ENCODE peak calls at places on chromosomes 13 and 19, in seven cellular contexts. One of them, this sample, is unnamed.

GRCh38 chr19:19805480-19805879 is 16.1 kb downstream of the ZNF506 start:
- DNase-seq in mesothelial cell of epicardium: no peak
- DNase-seq in brain microvascular endothelial cell: no peak
- DNase-seq in nephron progenitor cell: no peak
- DNase-seq in thoracic aorta: no peak
- DNase-seq in adrenal gland: no peak
- DNase-seq in GM06990: no peak
- DNase-seq in this sample: no peak

GRCh38 chr19:55552620-55553019 is 7.3 kb upstream of the SBK3 start:
- DNase-seq in mesothelial cell of epicardium: no peak
- DNase-seq in brain microvascular endothelial cell: peak; percentile 85
- DNase-seq in nephron progenitor cell: no peak
- DNase-seq in thoracic aorta: no peak
- DNase-seq in adrenal gland: no peak
- DNase-seq in GM06990: no peak
- DNase-seq in this sample: no peak

GRCh38 chr13:24228852-24229458 is 68.4 kb downstream of the SPATA13 start:
- DNase-seq in mesothelial cell of epicardium: no peak
- DNase-seq in brain microvascular endothelial cell: peak; percentile 60
- DNase-seq in nephron progenitor cell: peak; percentile 39
- DNase-seq in thoracic aorta: no peak
- DNase-seq in adrenal gland: peak; percentile 62
- DNase-seq in GM06990: no peak
- DNase-seq in this sample: no peak

GRCh38 chr13:29861694-29862110 is 11.3 kb upstream of the UBL3 start:
- DNase-seq in mesothelial cell of epicardium: no peak
- DNase-seq in brain microvascular endothelial cell: peak; percentile 85
- DNase-seq in nephron progenitor cell: no peak
- DNase-seq in thoracic aorta: no peak
- DNase-seq in adrenal gland: no peak
- DNase-seq in GM06990: no peak
- DNase-seq in this sample: no peak

GRCh38 chr19:17337675-17338439 is 504 bp downstream of the GTPBP3 start:
- DNase-seq in mesothelial cell of epicardium: no peak
- DNase-seq in brain microvascular endothelial cell: no peak
- DNase-seq in nephron progenitor cell: peak; percentile 53
- DNase-seq in thoracic aorta: no peak
- DNase-seq in adrenal gland: peak; percentile 46
- DNase-seq in GM06990: peak; percentile 77
- DNase-seq in this sample: no peak

GRCh38 chr19:2770055-2771013 is 12.7 kb downstream of the SGTA start:
- DNase-seq in mesothelial cell of epicardium: no peak
- DNase-seq in brain microvascular endothelial cell: no peak
- DNase-seq in nephron progenitor cell: no peak
- DNase-seq in thoracic aorta: no peak
- DNase-seq in adrenal gland: peak; percentile 56
- DNase-seq in GM06990: no peak
- DNase-seq in this sample: no peak

GRCh38 chr19:56566904-56567273 is 379 bp upstream of the ZNF470 start:
- DNase-seq in mesothelial cell of epicardium: peak; percentile 23
- DNase-seq in brain microvascular endothelial cell: peak; percentile 43
- DNase-seq in nephron progenitor cell: peak; percentile 63
- DNase-seq in thoracic aorta: peak; percentile 4
- DNase-seq in adrenal gland: peak; percentile 58
- DNase-seq in GM06990: no peak
- DNase-seq in this sample: peak; percentile 19

GRCh38 chr13:113947321-113948033 is 26.4 kb downstream of the C13orf46 start:
- DNase-seq in mesothelial cell of epicardium: no peak
- DNase-seq in brain microvascular endothelial cell: peak; percentile 40
- DNase-seq in nephron progenitor cell: no peak
- DNase-seq in thoracic aorta: peak; percentile 4
- DNase-seq in adrenal gland: peak; percentile 59
- DNase-seq in GM06990: no peak
- DNase-seq in this sample: no peak

GRCh38 chr13:25686831-25687495 is 315.2 kb downstream of the ATP8A2 start:
- DNase-seq in mesothelial cell of epicardium: no peak
- DNase-seq in brain microvascular endothelial cell: no peak
- DNase-seq in nephron progenitor cell: no peak
- DNase-seq in thoracic aorta: no peak
- DNase-seq in adrenal gland: no peak
- DNase-seq in GM06990: no peak
- DNase-seq in this sample: no peak

GRCh38 chr13:25659091-25659502 is 287.3 kb downstream of the ATP8A2 start:
- DNase-seq in mesothelial cell of epicardium: no peak
- DNase-seq in brain microvascular endothelial cell: no peak
- DNase-seq in nephron progenitor cell: no peak
- DNase-seq in thoracic aorta: no peak
- DNase-seq in adrenal gland: no peak
- DNase-seq in GM06990: no peak
- DNase-seq in this sample: no peak

GRCh38 chr13:30923423-30923822 is 9.0 kb upstream of the TEX26 start:
- DNase-seq in mesothelial cell of epicardium: no peak
- DNase-seq in brain microvascular endothelial cell: no peak
- DNase-seq in nephron progenitor cell: no peak
- DNase-seq in thoracic aorta: no peak
- DNase-seq in adrenal gland: no peak
- DNase-seq in GM06990: no peak
- DNase-seq in this sample: no peak

GRCh38 chr13:40336228-40337221 is 329.9 kb downstream of the FOXO1 start:
- DNase-seq in mesothelial cell of epicardium: no peak
- DNase-seq in brain microvascular endothelial cell: no peak
- DNase-seq in nephron progenitor cell: no peak
- DNase-seq in thoracic aorta: no peak
- DNase-seq in adrenal gland: no peak
- DNase-seq in GM06990: no peak
- DNase-seq in this sample: no peak

GRCh38 chr19:10915511-10916091 is 12.8 kb downstream of the YIPF2 start:
- DNase-seq in mesothelial cell of epicardium: no peak
- DNase-seq in brain microvascular endothelial cell: peak; percentile 32
- DNase-seq in nephron progenitor cell: no peak
- DNase-seq in thoracic aorta: no peak
- DNase-seq in adrenal gland: peak; percentile 76
- DNase-seq in GM06990: no peak
- DNase-seq in this sample: peak; percentile 72
- TF ChIP-seq CTCF in mesothelial cell of epicardium: no peak
- TF ChIP-seq CTCF in brain microvascular endothelial cell: peak; percentile 47
- TF ChIP-seq CTCF in nephron progenitor cell: no peak
- TF ChIP-seq CTCF in thoracic aorta: no peak
- TF ChIP-seq CTCF in adrenal gland: no peak
- TF ChIP-seq CTCF in GM06990: no peak
- TF ChIP-seq CTCF in this sample: no peak

DNA sequence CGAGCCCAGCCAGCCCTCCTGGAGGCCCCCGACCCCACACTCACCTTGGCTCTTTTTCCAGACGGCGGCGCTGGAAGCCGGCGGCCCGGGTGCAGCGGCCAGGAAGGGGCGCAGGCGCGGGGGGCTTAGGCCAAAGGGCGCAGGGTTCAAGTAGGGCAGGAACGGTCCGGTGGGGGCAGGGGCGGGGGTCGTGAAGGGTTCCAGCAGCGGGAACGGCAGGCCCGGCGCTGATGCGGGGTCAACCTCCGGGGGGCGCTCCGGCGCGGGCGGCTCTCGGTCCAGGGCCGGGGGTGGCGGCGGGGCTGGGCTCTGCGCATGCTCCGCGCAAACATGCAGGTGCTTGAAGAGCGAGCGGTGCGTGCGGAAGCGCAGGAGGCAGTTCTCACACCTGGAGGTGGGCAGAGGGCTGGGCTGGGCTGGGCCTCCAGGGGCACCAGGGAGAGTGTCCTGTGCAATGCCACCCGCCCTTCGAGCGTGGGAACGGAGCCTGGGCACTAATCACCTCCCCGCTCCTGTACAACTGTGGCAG is 2.3 kb downstream of the ZNF414 start:
- DNase-seq in mesothelial cell of epicardium: no peak
- DNase-seq in brain microvascular endothelial cell: no peak
- DNase-seq in nephron progenitor cell: no peak
- DNase-seq in thoracic aorta: no peak
- DNase-seq in adrenal gland: no peak
- DNase-seq in GM06990: no peak
- DNase-seq in this sample: no peak
- TF ChIP-seq CTCF in mesothelial cell of epicardium: peak; percentile 17
- TF ChIP-seq CTCF in brain microvascular endothelial cell: no peak
- TF ChIP-seq CTCF in nephron progenitor cell: no peak
- TF ChIP-seq CTCF in thoracic aorta: no peak
- TF ChIP-seq CTCF in adrenal gland: no peak
- TF ChIP-seq CTCF in GM06990: no peak
- TF ChIP-seq CTCF in this sample: no peak

GRCh38 chr19:35479278-35479677 is 11.0 kb downstream of the KRTDAP start:
- DNase-seq in mesothelial cell of epicardium: no peak
- DNase-seq in brain microvascular endothelial cell: no peak
- DNase-seq in nephron progenitor cell: no peak
- DNase-seq in thoracic aorta: no peak
- DNase-seq in adrenal gland: no peak
- DNase-seq in GM06990: no peak
- DNase-seq in this sample: no peak
- TF ChIP-seq CTCF in mesothelial cell of epicardium: no peak
- TF ChIP-seq CTCF in brain microvascular endothelial cell: no peak
- TF ChIP-seq CTCF in nephron progenitor cell: no peak
- TF ChIP-seq CTCF in thoracic aorta: no peak
- TF ChIP-seq CTCF in adrenal gland: no peak
- TF ChIP-seq CTCF in GM06990: no peak
- TF ChIP-seq CTCF in this sample: no peak

DNA sequence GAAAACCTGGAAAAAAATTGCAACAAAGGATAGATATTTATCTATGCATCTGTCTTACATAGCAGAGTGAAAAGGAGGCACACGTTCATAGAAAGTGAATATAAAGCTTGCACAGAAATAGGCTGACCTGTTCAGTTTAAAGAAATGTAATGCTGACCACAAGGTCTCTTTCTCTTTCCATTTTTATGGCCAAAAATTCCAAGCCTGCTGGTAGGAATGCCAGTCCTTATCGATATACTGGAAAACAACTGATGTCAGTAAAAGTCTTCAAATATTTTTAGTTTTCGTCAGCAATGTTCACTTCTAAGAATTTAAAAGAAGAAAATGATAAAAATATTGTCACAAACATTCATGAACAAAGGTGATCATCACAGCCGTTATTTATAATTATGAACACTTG is 59.0 kb upstream of the MCF2L start:
- DNase-seq in mesothelial cell of epicardium: no peak
- DNase-seq in brain microvascular endothelial cell: no peak
- DNase-seq in nephron progenitor cell: no peak
- DNase-seq in thoracic aorta: no peak
- DNase-seq in adrenal gland: no peak
- DNase-seq in GM06990: no peak
- DNase-seq in this sample: no peak
- TF ChIP-seq CTCF in mesothelial cell of epicardium: no peak
- TF ChIP-seq CTCF in brain microvascular endothelial cell: no peak
- TF ChIP-seq CTCF in nephron progenitor cell: no peak
- TF ChIP-seq CTCF in thoracic aorta: no peak
- TF ChIP-seq CTCF in adrenal gland: no peak
- TF ChIP-seq CTCF in GM06990: no peak
- TF ChIP-seq CTCF in this sample: no peak

GRCh38 chr13:33348366-33348765 is 62.8 kb upstream of the STARD13 start:
- DNase-seq in mesothelial cell of epicardium: no peak
- DNase-seq in brain microvascular endothelial cell: no peak
- DNase-seq in nephron progenitor cell: no peak
- DNase-seq in thoracic aorta: no peak
- DNase-seq in adrenal gland: no peak
- DNase-seq in GM06990: no peak
- DNase-seq in this sample: no peak

GRCh38 chr13:33349314-33349995 is 63.9 kb upstream of the STARD13 start:
- DNase-seq in mesothelial cell of epicardium: no peak
- DNase-seq in brain microvascular endothelial cell: peak; percentile 5
- DNase-seq in nephron progenitor cell: peak; percentile 6
- DNase-seq in thoracic aorta: no peak
- DNase-seq in adrenal gland: peak; percentile 33
- DNase-seq in GM06990: no peak
- DNase-seq in this sample: peak; percentile 18

GRCh38 chr13:33351324-33351723 is 65.8 kb upstream of the STARD13 start:
- DNase-seq in mesothelial cell of epicardium: no peak
- DNase-seq in brain microvascular endothelial cell: peak; percentile 62
- DNase-seq in nephron progenitor cell: no peak
- DNase-seq in thoracic aorta: no peak
- DNase-seq in adrenal gland: no peak
- DNase-seq in GM06990: no peak
- DNase-seq in this sample: no peak

GRCh38 chr13:33352023-33352422 is 66.5 kb upstream of the STARD13 start:
- DNase-seq in mesothelial cell of epicardium: no peak
- DNase-seq in brain microvascular endothelial cell: no peak
- DNase-seq in nephron progenitor cell: no peak
- DNase-seq in thoracic aorta: no peak
- DNase-seq in adrenal gland: no peak
- DNase-seq in GM06990: no peak
- DNase-seq in this sample: no peak

DNA sequence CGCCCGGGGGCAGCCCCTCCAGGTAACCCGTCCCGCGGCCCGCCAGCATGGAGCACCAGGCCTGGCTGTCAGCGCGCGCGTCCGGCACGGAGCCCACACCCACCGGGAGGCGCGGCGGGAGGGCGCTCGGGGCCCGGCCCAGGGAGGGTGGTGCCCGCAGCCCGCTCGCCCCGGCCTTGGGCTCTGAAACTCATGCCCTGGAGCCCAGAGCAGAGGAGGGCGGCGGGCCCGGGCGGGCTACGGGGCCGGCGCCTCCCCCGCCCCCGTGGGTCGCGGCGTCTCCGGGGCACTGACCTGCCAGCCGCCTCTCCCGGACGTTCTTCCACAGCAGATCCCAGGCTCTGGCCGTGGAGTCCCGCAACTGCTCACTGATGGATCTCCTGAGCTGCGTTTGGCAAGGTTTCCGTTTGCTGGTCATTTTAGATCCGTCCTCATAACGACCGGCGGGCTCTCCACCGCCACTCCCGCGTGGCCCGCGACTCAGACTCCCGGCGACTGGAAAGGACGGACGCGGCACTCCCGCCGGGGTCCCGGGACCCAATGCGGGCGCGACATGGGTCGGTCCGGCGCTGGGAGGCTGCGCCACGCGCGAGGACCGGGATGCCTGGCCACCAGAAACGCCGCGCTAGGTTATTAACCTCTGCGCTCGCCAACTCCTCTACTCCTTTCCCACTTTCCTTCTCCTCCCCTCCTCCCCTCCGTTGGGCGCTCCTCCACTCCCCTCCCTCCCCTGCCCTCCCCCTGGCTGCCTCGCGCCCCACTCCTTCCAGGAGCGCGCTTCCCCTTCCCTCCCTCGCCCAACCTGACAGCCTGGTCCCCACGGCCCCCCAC is 64.7 kb upstream of the STARD13 start:
- DNase-seq in mesothelial cell of epicardium: no peak
- DNase-seq in brain microvascular endothelial cell: peak; percentile 23
- DNase-seq in nephron progenitor cell: peak; percentile 42
- DNase-seq in thoracic aorta: no peak
- DNase-seq in adrenal gland: peak; percentile 62
- DNase-seq in GM06990: no peak
- DNase-seq in this sample: peak; percentile 47
- TF ChIP-seq CTCF in mesothelial cell of epicardium: no peak
- TF ChIP-seq CTCF in brain microvascular endothelial cell: no peak
- TF ChIP-seq CTCF in nephron progenitor cell: no peak
- TF ChIP-seq CTCF in thoracic aorta: no peak
- TF ChIP-seq CTCF in adrenal gland: no peak
- TF ChIP-seq CTCF in GM06990: no peak
- TF ChIP-seq CTCF in this sample: no peak

This sample was measured in gastrocnemius medialis.